ENCODE peak calls at places on chromosomes 11 and 22, in ten cellular contexts. One of them, this sample, is unnamed.

GRCh38 chr22:35842954-35843353 is 125.3 kb downstream of the APOL5 start:
- DNase-seq in dermis blood vessel endothelial cell: peak
- DNase-seq in germinal center: peak
- DNase-seq in NCI-H1048: no peak
- DNase-seq in NCI-H1092: peak
- DNase-seq in stimulated activated CD4-positive, alpha-beta T cell treated with anti-CD3 and anti-CD28 coated beads, Interleukin-4, amount 100 ng/mL, for 48 hours: no peak
- DNase-seq in stimulated activated CD8-positive, alpha-beta memory T cell treated with anti-CD3 and anti-CD28 coated beads, Interleukin-2, amount 100 ng/mL, for 1 hour: no peak
- DNase-seq in fibroblast of the conjunctiva: no peak
- DNase-seq in H9: peak
- DNase-seq in iris pigment epithelial cell: peak
- DNase-seq in this sample: peak

GRCh38 chr22:25622011-25622410 is 57.5 kb downstream of the GRK3 start:
- DNase-seq in dermis blood vessel endothelial cell: no peak
- DNase-seq in germinal center: no peak
- DNase-seq in NCI-H1048: no peak
- DNase-seq in NCI-H1092: no peak
- DNase-seq in stimulated activated CD4-positive, alpha-beta T cell treated with anti-CD3 and anti-CD28 coated beads, Interleukin-4, amount 100 ng/mL, for 48 hours: no peak
- DNase-seq in stimulated activated CD8-positive, alpha-beta memory T cell treated with anti-CD3 and anti-CD28 coated beads, Interleukin-2, amount 100 ng/mL, for 1 hour: no peak
- DNase-seq in fibroblast of the conjunctiva: no peak
- DNase-seq in H9: no peak
- DNase-seq in iris pigment epithelial cell: peak
- DNase-seq in this sample: no peak

GRCh38 chr11:48093795-48094642 is 113.7 kb downstream of the PTPRJ start:
- DNase-seq in dermis blood vessel endothelial cell: no peak
- DNase-seq in germinal center: no peak
- DNase-seq in NCI-H1048: no peak
- DNase-seq in NCI-H1092: peak
- DNase-seq in stimulated activated CD4-positive, alpha-beta T cell treated with anti-CD3 and anti-CD28 coated beads, Interleukin-4, amount 100 ng/mL, for 48 hours: no peak
- DNase-seq in stimulated activated CD8-positive, alpha-beta memory T cell treated with anti-CD3 and anti-CD28 coated beads, Interleukin-2, amount 100 ng/mL, for 1 hour: no peak
- DNase-seq in fibroblast of the conjunctiva: no peak
- DNase-seq in H9: no peak
- DNase-seq in iris pigment epithelial cell: no peak
- DNase-seq in this sample: no peak

GRCh38 chr11:129639300-129639699 is 176.3 kb upstream of the TMEM45B start:
- DNase-seq in dermis blood vessel endothelial cell: peak
- DNase-seq in germinal center: no peak
- DNase-seq in NCI-H1048: no peak
- DNase-seq in NCI-H1092: no peak
- DNase-seq in stimulated activated CD4-positive, alpha-beta T cell treated with anti-CD3 and anti-CD28 coated beads, Interleukin-4, amount 100 ng/mL, for 48 hours: peak
- DNase-seq in stimulated activated CD8-positive, alpha-beta memory T cell treated with anti-CD3 and anti-CD28 coated beads, Interleukin-2, amount 100 ng/mL, for 1 hour: no peak
- DNase-seq in fibroblast of the conjunctiva: peak
- DNase-seq in H9: no peak
- DNase-seq in iris pigment epithelial cell: peak
- DNase-seq in this sample: no peak

GRCh38 chr11:4559527-4560440 is 14.8 kb downstream of the OR52M1 start:
- DNase-seq in dermis blood vessel endothelial cell: no peak
- DNase-seq in germinal center: no peak
- DNase-seq in NCI-H1048: no peak
- DNase-seq in NCI-H1092: no peak
- DNase-seq in stimulated activated CD4-positive, alpha-beta T cell treated with anti-CD3 and anti-CD28 coated beads, Interleukin-4, amount 100 ng/mL, for 48 hours: no peak
- DNase-seq in stimulated activated CD8-positive, alpha-beta memory T cell treated with anti-CD3 and anti-CD28 coated beads, Interleukin-2, amount 100 ng/mL, for 1 hour: no peak
- DNase-seq in fibroblast of the conjunctiva: no peak
- DNase-seq in H9: peak
- DNase-seq in iris pigment epithelial cell: no peak
- DNase-seq in this sample: no peak

GRCh38 chr11:47225552-47226137 is 10.9 kb downstream of the DDB2 start:
- DNase-seq in dermis blood vessel endothelial cell: no peak
- DNase-seq in germinal center: no peak
- DNase-seq in NCI-H1048: no peak
- DNase-seq in NCI-H1092: no peak
- DNase-seq in stimulated activated CD4-positive, alpha-beta T cell treated with anti-CD3 and anti-CD28 coated beads, Interleukin-4, amount 100 ng/mL, for 48 hours: no peak
- DNase-seq in stimulated activated CD8-positive, alpha-beta memory T cell treated with anti-CD3 and anti-CD28 coated beads, Interleukin-2, amount 100 ng/mL, for 1 hour: no peak
- DNase-seq in fibroblast of the conjunctiva: no peak
- DNase-seq in H9: no peak
- DNase-seq in iris pigment epithelial cell: peak
- DNase-seq in this sample: no peak

GRCh38 chr11:86182976-86183584 is 61.5 kb upstream of the EED start:
- DNase-seq in dermis blood vessel endothelial cell: no peak
- DNase-seq in germinal center: no peak
- DNase-seq in NCI-H1048: no peak
- DNase-seq in NCI-H1092: no peak
- DNase-seq in stimulated activated CD4-positive, alpha-beta T cell treated with anti-CD3 and anti-CD28 coated beads, Interleukin-4, amount 100 ng/mL, for 48 hours: peak
- DNase-seq in stimulated activated CD8-positive, alpha-beta memory T cell treated with anti-CD3 and anti-CD28 coated beads, Interleukin-2, amount 100 ng/mL, for 1 hour: no peak
- DNase-seq in fibroblast of the conjunctiva: no peak
- DNase-seq in H9: no peak
- DNase-seq in iris pigment epithelial cell: no peak
- DNase-seq in this sample: peak

GRCh38 chr11:119101367-119101758 is 290 bp downstream of the DPAGT1 start:
- DNase-seq in dermis blood vessel endothelial cell: no peak
- DNase-seq in germinal center: no peak
- DNase-seq in NCI-H1048: no peak
- DNase-seq in NCI-H1092: no peak
- DNase-seq in stimulated activated CD4-positive, alpha-beta T cell treated with anti-CD3 and anti-CD28 coated beads, Interleukin-4, amount 100 ng/mL, for 48 hours: peak
- DNase-seq in stimulated activated CD8-positive, alpha-beta memory T cell treated with anti-CD3 and anti-CD28 coated beads, Interleukin-2, amount 100 ng/mL, for 1 hour: no peak
- DNase-seq in fibroblast of the conjunctiva: no peak
- DNase-seq in H9: peak
- DNase-seq in iris pigment epithelial cell: no peak
- DNase-seq in this sample: no peak

GRCh38 chr22:29692327-29692640 is 27.5 kb upstream of the CABP7 start:
- DNase-seq in dermis blood vessel endothelial cell: no peak
- DNase-seq in germinal center: no peak
- DNase-seq in NCI-H1048: no peak
- DNase-seq in NCI-H1092: no peak
- DNase-seq in stimulated activated CD4-positive, alpha-beta T cell treated with anti-CD3 and anti-CD28 coated beads, Interleukin-4, amount 100 ng/mL, for 48 hours: no peak
- DNase-seq in stimulated activated CD8-positive, alpha-beta memory T cell treated with anti-CD3 and anti-CD28 coated beads, Interleukin-2, amount 100 ng/mL, for 1 hour: no peak
- DNase-seq in fibroblast of the conjunctiva: no peak
- DNase-seq in H9: no peak
- DNase-seq in iris pigment epithelial cell: no peak
- DNase-seq in this sample: no peak

GRCh38 chr11:27293500-27294417 is 69.3 kb downstream of the CCDC34 start:
- DNase-seq in dermis blood vessel endothelial cell: no peak
- DNase-seq in germinal center: no peak
- DNase-seq in NCI-H1048: no peak
- DNase-seq in NCI-H1092: no peak
- DNase-seq in stimulated activated CD4-positive, alpha-beta T cell treated with anti-CD3 and anti-CD28 coated beads, Interleukin-4, amount 100 ng/mL, for 48 hours: no peak
- DNase-seq in stimulated activated CD8-positive, alpha-beta memory T cell treated with anti-CD3 and anti-CD28 coated beads, Interleukin-2, amount 100 ng/mL, for 1 hour: no peak
- DNase-seq in fibroblast of the conjunctiva: no peak
- DNase-seq in H9: no peak
- DNase-seq in iris pigment epithelial cell: peak
- DNase-seq in this sample: no peak

GRCh38 chr11:34065505-34066203 is 14.1 kb downstream of the CAPRIN1 start:
- DNase-seq in dermis blood vessel endothelial cell: peak
- DNase-seq in germinal center: no peak
- DNase-seq in NCI-H1048: no peak
- DNase-seq in NCI-H1092: no peak
- DNase-seq in stimulated activated CD4-positive, alpha-beta T cell treated with anti-CD3 and anti-CD28 coated beads, Interleukin-4, amount 100 ng/mL, for 48 hours: peak
- DNase-seq in stimulated activated CD8-positive, alpha-beta memory T cell treated with anti-CD3 and anti-CD28 coated beads, Interleukin-2, amount 100 ng/mL, for 1 hour: no peak
- DNase-seq in fibroblast of the conjunctiva: no peak
- DNase-seq in H9: peak
- DNase-seq in iris pigment epithelial cell: peak
- DNase-seq in this sample: no peak